ENCODE peak calls at places on chromosomes 12 and 14, in ten cellular contexts. O is AG09309, U is GM10248, S is fibroblast of the aortic adventitia, A is fibroblast of lung, G is RWPE1, V is keratinocyte, T is brain microvascular endothelial cell, R is progenitor cell of endocrine pancreas, X is transverse colon. F is an unnamed sample.

GRCh38 chr12:131491887-131492490 is 218.9 kb upstream of the SFSWAP start:
- DNase-seq in O (no peak), U (no peak), S (no peak), A (no peak), G (no peak), V (no peak), T (no peak), R (no peak), X (no peak), F (no peak)

GRCh38 chr12:30694971-30695326 is 720 bp downstream of the IPO8 start:
- DNase-seq in O (no peak), U (peak; percentile 20), S (peak; percentile 37), A (peak; percentile 36), G (peak; percentile 67), V (no peak), T (no peak), R (peak; percentile 49), X (peak; percentile 56), F (peak; percentile 57)

GRCh38 chr14:55336161-55336560 is 64.9 kb downstream of the FBXO34 start:
- DNase-seq in O (no peak), U (no peak), S (peak; percentile 54), A (no peak), G (peak; percentile 34), V (no peak), T (peak; percentile 43), R (no peak), X (peak; percentile 51), F (no peak)

GRCh38 chr14:102419276-102419675 is 56.5 kb downstream of the TECPR2 start:
- DNase-seq in O (no peak), U (no peak), S (no peak), A (no peak), G (no peak), V (no peak), T (no peak), R (no peak), X (no peak), F (no peak)

GRCh38 chr12:123607756-123608155 is 5.9 kb downstream of the DDX55 start:
- DNase-seq in O (no peak), U (no peak), S (no peak), A (no peak), G (no peak), V (no peak), T (no peak), R (no peak), X (no peak), F (no peak)

GRCh38 chr12:102061096-102061555 is 665 bp downstream of the WASHC3 start:
- DNase-seq in O (no peak), U (peak; percentile 47), S (peak; percentile 26), A (peak; percentile 14), G (peak; percentile 13), V (no peak), T (no peak), R (no peak), X (no peak), F (no peak)

GRCh38 chr14:80448267-80448666 is 237.0 kb upstream of the DIO2 start:
- DNase-seq in O (no peak), U (no peak), S (no peak), A (no peak), G (no peak), V (no peak), T (no peak), R (no peak), X (no peak), F (no peak)

GRCh38 chr14:77832301-77832700 is 32.4 kb downstream of the ADCK1 start:
- DNase-seq in O (no peak), U (no peak), S (peak; percentile 16), A (no peak), G (no peak), V (no peak), T (no peak), R (no peak), X (no peak), F (no peak)

DNA sequence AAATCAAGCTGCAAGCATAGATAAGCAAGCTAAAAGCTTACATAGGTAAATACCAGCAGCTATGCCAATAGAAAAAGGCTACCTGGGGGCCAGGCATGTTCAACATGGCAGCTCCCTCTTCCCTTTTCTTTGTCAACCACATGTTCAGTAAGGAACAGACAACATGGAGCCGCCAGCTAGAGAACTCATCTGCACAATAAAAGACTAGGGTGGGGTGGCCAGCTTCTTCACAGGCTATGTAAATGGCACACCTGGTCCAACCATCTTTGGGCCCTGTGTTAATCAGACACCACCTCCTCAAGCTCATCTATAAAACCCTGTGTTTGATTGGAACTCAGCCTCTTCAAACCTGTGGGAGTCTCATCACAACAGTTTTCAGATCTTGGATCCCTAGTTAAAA is 129.8 kb upstream of the TMPO start:
- DNase-seq in O (no peak), U (no peak), S (no peak), A (no peak), G (no peak), V (no peak), T (no peak), R (no peak), X (no peak), F (no peak)
- TF ChIP-seq CTCF in O (no peak), U (no peak), S (no peak), A (no peak), G (no peak), V (no peak), T (no peak), R (no peak), X (no peak), F (no peak)

GRCh38 chr14:50395448-50395847 is 1.2 kb downstream of the CDKL1 start:
- DNase-seq in O (no peak), U (no peak), S (peak; percentile 13), A (no peak), G (no peak), V (no peak), T (no peak), R (no peak), X (peak; percentile 29), F (no peak)

GRCh38 chr14:50399251-50400032 is 2.8 kb upstream of the CDKL1 start:
- DNase-seq in O (no peak), U (no peak), S (peak; percentile 38), A (peak; percentile 63), G (peak; percentile 13), V (no peak), T (peak; percentile 21), R (no peak), X (peak; percentile 80), F (no peak)

GRCh38 chr14:50397461-50398196 is 948 bp upstream of the CDKL1 start:
- DNase-seq in O (no peak), U (no peak), S (peak; percentile 22), A (no peak), G (peak; percentile 25), V (no peak), T (no peak), R (no peak), X (peak; percentile 34), F (no peak)

GRCh38 chr14:50394713-50395112 is 2.0 kb downstream of the CDKL1 start:
- DNase-seq in O (no peak), U (no peak), S (no peak), A (no peak), G (no peak), V (no peak), T (no peak), R (no peak), X (no peak), F (no peak)

GRCh38 chr14:50396636-50397460 is at the start of gene CDKL1:
- DNase-seq in O (no peak), U (peak; percentile 64), S (peak; percentile 54), A (peak; percentile 70), G (peak; percentile 66), V (no peak), T (peak; percentile 43), R (peak; percentile 53), X (peak; percentile 78), F (peak; percentile 77)
- TF ChIP-seq CTCF in O (no peak), U (no peak), S (no peak), A (no peak), G (no peak), V (no peak), T (no peak), R (no peak), X (no peak), F (no peak)

GRCh38 chr14:66088661-66089060 is 397.5 kb upstream of the CCDC196 start:
- DNase-seq in O (peak; percentile 32), U (no peak), S (peak; percentile 69), A (no peak), G (no peak), V (no peak), T (no peak), R (no peak), X (no peak), F (no peak)

GRCh38 chr14:66087231-66087630 is 398.9 kb upstream of the CCDC196 start:
- DNase-seq in O (no peak), U (no peak), S (peak; percentile 46), A (no peak), G (no peak), V (no peak), T (no peak), R (no peak), X (no peak), F (no peak)

GRCh38 chr14:66085662-66086061 is 400.5 kb upstream of the CCDC196 start:
- DNase-seq in O (no peak), U (no peak), S (no peak), A (no peak), G (no peak), V (no peak), T (no peak), R (no peak), X (no peak), F (no peak)

GRCh38 chr14:66082009-66082408 is 404.2 kb upstream of the CCDC196 start:
- DNase-seq in O (no peak), U (no peak), S (peak; percentile 36), A (no peak), G (no peak), V (no peak), T (no peak), R (no peak), X (no peak), F (no peak)

DNA sequence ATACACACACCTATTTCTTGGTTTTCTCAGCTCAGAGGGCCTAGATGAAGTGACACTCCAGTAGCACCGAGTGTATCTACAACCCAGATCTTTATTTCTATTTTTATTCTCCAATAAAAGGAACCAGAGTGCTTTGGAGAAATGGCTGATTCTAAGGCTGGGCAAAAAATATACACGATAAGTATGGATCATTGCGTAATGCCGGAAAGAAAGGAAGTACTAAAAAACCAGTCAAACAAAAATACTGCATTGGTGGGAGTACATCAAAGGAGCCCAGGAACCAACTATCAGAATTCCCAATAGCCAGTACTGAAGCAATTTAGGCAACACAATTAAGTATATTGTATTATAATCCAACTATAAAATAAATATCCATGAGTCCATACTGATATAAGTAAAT is 400.9 kb upstream of the CCDC196 start:
- DNase-seq in O (no peak), U (no peak), S (no peak), A (no peak), G (no peak), V (no peak), T (no peak), R (no peak), X (no peak), F (no peak)
- TF ChIP-seq CTCF in O (no peak), U (no peak), S (no peak), A (no peak), G (no peak), V (no peak), T (no peak), R (no peak), X (no peak), F (no peak)

GRCh38 chr12:97272471-97272870 is 190.1 kb upstream of the RMST start:
- DNase-seq in O (no peak), U (no peak), S (no peak), A (no peak), G (no peak), V (no peak), T (no peak), R (no peak), X (no peak), F (no peak)

GRCh38 chr12:97276198-97276580 is 186.4 kb upstream of the RMST start:
- DNase-seq in O (no peak), U (no peak), S (no peak), A (no peak), G (no peak), V (no peak), T (no peak), R (no peak), X (no peak), F (no peak)

GRCh38 chr12:97277030-97277429 is 185.6 kb upstream of the RMST start:
- DNase-seq in O (no peak), U (no peak), S (no peak), A (no peak), G (no peak), V (no peak), T (no peak), R (no peak), X (no peak), F (no peak)

GRCh38 chr12:97276621-97277020 is 186.0 kb upstream of the RMST start:
- DNase-seq in O (no peak), U (no peak), S (no peak), A (no peak), G (no peak), V (no peak), T (no peak), R (no peak), X (no peak), F (no peak)

GRCh38 chr12:97275261-97276197 is 187.1 kb upstream of the RMST start:
- DNase-seq in O (no peak), U (no peak), S (no peak), A (no peak), G (no peak), V (no peak), T (no peak), R (no peak), X (no peak), F (no peak)
- TF ChIP-seq CTCF in O (no peak), U (no peak), S (no peak), A (no peak), G (no peak), V (no peak), T (no peak), R (no peak), X (no peak), F (no peak)